ENCODE peak calls at places on chromosome 20, in five cellular contexts. J is cardiac fibroblast, I is CD14-positive monocyte, C is B cell, E is A549. S is an unnamed sample.

GRCh38 chr20:4152696-4153235 is 137.4 kb upstream of the RNF24 start:
- DNase-seq in E (no peak), I (no peak), J (peak), C (no peak), S (peak)

GRCh38 chr20:50130995-50131394 is 18.0 kb upstream of the UBE2V1 start:
- DNase-seq in J (no peak), C (no peak), I (no peak), E (no peak), S (no peak)

GRCh38 chr20:54938707-54939106 is 463.3 kb downstream of the DOK5 start:
- DNase-seq in J (no peak), I (no peak), C (no peak), E (no peak), S (no peak)

GRCh38 chr20:3010985-3011723 is 32.3 kb upstream of the GNRH2 start:
- DNase-seq in C (no peak), J (peak), I (no peak), E (no peak), S (no peak)

GRCh38 chr20:62705626-62706025 is 3.0 kb upstream of the NTSR1 start:
- DNase-seq in E (no peak), J (no peak), C (no peak), I (no peak), S (no peak)

GRCh38 chr20:1467355-1468116 is 887 bp upstream of the NSFL1C start:
- DNase-seq in C (peak), J (no peak), I (peak), E (no peak), S (no peak)

GRCh38 chr20:33490023-33490933 is at the start of gene CBFA2T2:
- DNase-seq in J (peak), C (no peak), I (peak), E (peak), S (no peak)

GRCh38 chr20:61567204-61567603 is 315.1 kb downstream of the CDH4 start:
- DNase-seq in C (no peak), I (no peak), J (no peak), E (no peak), S (no peak)

GRCh38 chr20:44910690-44911262 is 916 bp downstream of the PABPC1L start:
- DNase-seq in E (peak), C (no peak), J (no peak), I (no peak), S (no peak)

GRCh38 chr20:2179957-2180356 is 78.3 kb downstream of the STK35 start:
- DNase-seq in E (no peak), J (no peak), C (no peak), I (no peak), S (no peak)

GRCh38 chr20:10696650-10697049 is 22.9 kb upstream of the JAG1 start:
- DNase-seq in C (no peak), J (no peak), I (no peak), E (no peak), S (no peak)

GRCh38 chr20:6866741-6867140 is 99.3 kb downstream of the BMP2 start:
- DNase-seq in I (no peak), J (peak), C (no peak), E (no peak), S (no peak)

GRCh38 chr20:63896136-63896890 is 1.4 kb downstream of the DNAJC5 start:
- DNase-seq in E (peak), J (peak), C (peak), I (peak), S (no peak)

GRCh38 chr20:7180261-7181045 is 413.0 kb downstream of the BMP2 start:
- DNase-seq in I (no peak), J (peak), E (no peak), C (no peak), S (no peak)

GRCh38 chr20:62772618-62772993 is 23.7 kb upstream of the MRGBP start:
- DNase-seq in I (no peak), J (no peak), E (no peak), C (no peak), S (no peak)

GRCh38 chr20:44829688-44830087 is 19.3 kb upstream of the RIMS4 start:
- DNase-seq in C (no peak), E (no peak), I (no peak), J (no peak), S (no peak)

GRCh38 chr20:33866398-33867079 is 55.4 kb downstream of the CHMP4B start:
- DNase-seq in C (no peak), E (no peak), J (no peak), I (no peak), S (no peak)

GRCh38 chr20:43506238-43506637 is 1.3 kb upstream of the L3MBTL1 start:
- DNase-seq in C (no peak), J (no peak), E (no peak), I (no peak), S (no peak)

GRCh38 chr20:43507150-43508080 is at the start of gene L3MBTL1:
- DNase-seq in I (no peak), J (peak), E (peak), C (peak), S (no peak)

GRCh38 chr20:43508106-43508505 is 609 bp downstream of the L3MBTL1 start:
- DNase-seq in E (peak), C (peak), I (no peak), J (no peak), S (no peak)

GRCh38 chr20:43511879-43512278 is 4.4 kb downstream of the L3MBTL1 start:
- DNase-seq in I (no peak), E (no peak), C (no peak), J (no peak), S (no peak)

GRCh38 chr20:43508604-43509040 is 1.1 kb downstream of the L3MBTL1 start:
- DNase-seq in J (peak), E (peak), I (no peak), C (peak), S (no peak)
- TF ChIP-seq CTCF in J (no peak), E (no peak), I (no peak), C (no peak), S (peak)

DNA sequence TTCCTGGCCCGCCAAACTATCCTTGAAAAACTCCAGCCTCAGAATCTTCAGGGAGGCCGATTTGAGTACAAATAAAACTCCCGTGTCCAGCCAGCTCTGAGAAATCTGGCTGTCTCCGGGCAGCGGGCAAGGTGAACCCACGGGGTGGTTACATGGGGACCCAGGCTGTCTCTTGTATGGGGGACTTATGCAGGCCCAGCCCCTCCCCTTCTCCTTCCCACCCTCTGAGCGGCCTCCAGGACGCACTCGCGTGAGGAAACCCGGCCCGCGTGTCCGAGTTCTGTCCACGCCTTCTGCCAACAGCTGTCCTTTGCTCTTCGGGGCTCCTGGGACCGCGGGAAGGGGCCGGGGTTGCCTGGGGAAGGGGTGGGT is 36.3 kb upstream of the BLCAP start:
- DNase-seq in I (no peak), C (no peak), J (no peak), E (no peak), S (no peak)
- TF ChIP-seq CTCF in I (no peak), C (no peak), J (no peak), E (no peak), S (no peak)

GRCh38 chr20:17795003-17795402 is 95.2 kb downstream of the BANF2 start:
- DNase-seq in I (no peak), C (no peak), J (no peak), E (no peak), S (no peak)
- TF ChIP-seq CTCF in I (no peak), C (no peak), J (no peak), E (no peak), S (no peak)

GRCh38 chr20:24163501-24163900 is 174.9 kb upstream of the GGTLC1 start:
- DNase-seq in C (no peak), E (no peak), J (peak), I (no peak), S (no peak)

GRCh38 chr20:24166127-24166389 is 177.5 kb upstream of the GGTLC1 start:
- DNase-seq in E (no peak), I (no peak), C (no peak), J (no peak), S (no peak)

GRCh38 chr20:24166412-24166811 is 177.8 kb upstream of the GGTLC1 start:
- DNase-seq in J (no peak), E (no peak), C (no peak), I (no peak), S (no peak)

GRCh38 chr20:24165336-24166126 is 177.0 kb upstream of the GGTLC1 start:
- DNase-seq in J (no peak), C (no peak), E (no peak), I (no peak), S (no peak)

DNA sequence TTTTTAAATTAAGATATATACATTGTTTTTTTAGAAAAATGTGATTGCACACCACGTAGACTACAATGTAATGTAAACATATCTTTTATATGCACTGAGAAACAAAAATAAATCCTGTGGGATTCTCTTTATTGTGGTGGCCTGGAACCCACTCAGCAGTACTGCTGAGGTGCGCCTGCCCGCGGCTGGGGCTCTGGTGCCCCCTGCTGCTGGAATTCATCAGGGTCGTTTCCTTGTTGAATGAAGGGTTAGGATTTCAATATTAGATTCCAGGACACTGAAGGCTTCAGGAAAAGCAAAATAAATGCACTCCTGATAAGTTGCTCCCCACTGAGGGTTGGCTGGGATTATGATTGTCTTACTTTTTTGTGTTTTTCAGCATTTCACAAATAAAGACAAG is 175.8 kb upstream of the GGTLC1 start:
- DNase-seq in J (no peak), I (no peak), E (peak), C (no peak), S (no peak)
- TF ChIP-seq CTCF in J (peak), I (no peak), E (peak), C (peak), S (peak)

GRCh38 chr20:58942549-58942948 is 38.5 kb upstream of the NELFCD start:
- DNase-seq in C (no peak), E (no peak), I (no peak), J (no peak), S (no peak)
- TF ChIP-seq CTCF in C (no peak), E (no peak), I (no peak), J (no peak), S (no peak)

DNA sequence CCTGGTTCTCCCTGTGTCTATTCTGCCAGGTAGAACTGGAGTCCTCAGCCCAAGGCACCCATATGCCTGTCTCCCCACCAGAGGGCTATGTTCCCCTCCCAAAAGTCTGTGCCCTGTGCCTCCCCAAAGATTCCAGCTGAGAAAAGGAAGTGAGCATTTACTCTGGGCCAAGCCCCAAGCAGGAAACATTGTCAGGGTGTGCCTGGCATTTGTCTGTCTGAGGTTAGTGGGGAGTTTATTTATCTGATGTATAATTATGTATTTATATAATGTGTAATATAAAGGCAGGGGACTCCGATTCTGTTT is 5.6 kb downstream of the GDF5 start:
- DNase-seq in I (no peak), J (no peak), C (no peak), E (no peak), S (no peak)
- TF ChIP-seq CTCF in I (no peak), J (peak), C (no peak), E (no peak), S (peak)

GRCh38 chr20:32125511-32125910 is 16.0 kb downstream of the TM9SF4 start:
- DNase-seq in J (no peak), I (no peak), E (no peak), C (no peak), S (no peak)
- TF ChIP-seq CTCF in J (no peak), I (no peak), E (no peak), C (no peak), S (no peak)

GRCh38 chr20:39105551-39105950 is 143.4 kb downstream of the DHX35 start:
- DNase-seq in E (no peak), I (no peak), J (no peak), C (no peak), S (no peak)
- TF ChIP-seq CTCF in E (no peak), I (no peak), J (no peak), C (no peak), S (no peak)

GRCh38 chr20:59515906-59516209 is 88.5 kb upstream of the PHACTR3 start:
- DNase-seq in I (no peak), C (no peak), E (no peak), J (no peak), S (no peak)
- TF ChIP-seq CTCF in I (peak), C (no peak), E (no peak), J (no peak), S (peak)

GRCh38 chr20:23365390-23366165 is 3.6 kb downstream of the GZF1 start:
- DNase-seq in C (no peak), I (no peak), J (no peak), E (no peak), S (no peak)
- TF ChIP-seq CTCF in C (no peak), I (no peak), J (no peak), E (no peak), S (no peak)